ENCODE peak calls at places on chromosomes 3 and 15, in nine cellular contexts. Q is fibroblast of the aortic adventitia; P is AG04450; M is Panc1; G is CD8-positive, alpha-beta T cell; L is breast epithelium; W is adipocyte; B is thoracic aorta; S is cardiac muscle cell. N is an unnamed sample.

GRCh38 chr3:49772703-49773102 is 13.6 kb downstream of the IP6K1 start:
- DNase-seq in Q (no peak), P (no peak), M (no peak), G (no peak), L (no peak), W (no peak), B (no peak), S (no peak), N (no peak)

GRCh38 chr15:52111517-52112202 is 915 bp downstream of the BCL2L10 start:
- DNase-seq in Q (no peak), P (no peak), M (no peak), G (no peak), L (no peak), W (no peak), B (no peak), S (no peak), N (no peak)

GRCh38 chr15:71385026-71385425 is 269.8 kb downstream of the THSD4 start:
- DNase-seq in Q (no peak), P (no peak), M (no peak), G (no peak), L (no peak), W (no peak), B (no peak), S (peak), N (no peak)

GRCh38 chr3:138186803-138187295 is 252 bp upstream of the ARMC8 start:
- DNase-seq in Q (no peak), P (peak), M (no peak), G (peak), L (peak), W (peak), B (peak), S (peak), N (peak)

GRCh38 chr3:117248149-117248548 is 538.6 kb downstream of the TUSC7 start:
- DNase-seq in Q (no peak), P (no peak), M (no peak), G (no peak), L (no peak), W (no peak), B (no peak), S (no peak), N (no peak)

GRCh38 chr3:114504941-114505632 is 211.3 kb downstream of the TIGIT start:
- DNase-seq in Q (no peak), P (no peak), M (no peak), G (no peak), L (no peak), W (peak), B (no peak), S (no peak), N (no peak)

GRCh38 chr15:78906310-78906608 is 33.6 kb downstream of the MORF4L1 start:
- DNase-seq in Q (peak), P (peak), M (peak), G (no peak), L (no peak), W (peak), B (peak), S (peak), N (no peak)

GRCh38 chr3:71465371-71466007 is 118.0 kb downstream of the FOXP1 start:
- DNase-seq in Q (no peak), P (no peak), M (no peak), G (no peak), L (no peak), W (no peak), B (no peak), S (no peak), N (no peak)

GRCh38 chr3:101900316-101900715 is 51.0 kb downstream of the NFKBIZ start:
- DNase-seq in Q (no peak), P (no peak), M (no peak), G (no peak), L (no peak), W (no peak), B (no peak), S (no peak), N (no peak)

GRCh38 chr3:142118911-142119310 is 30.4 kb downstream of the TFDP2 start:
- DNase-seq in Q (no peak), P (no peak), M (no peak), G (no peak), L (no peak), W (peak), B (no peak), S (peak), N (no peak)

GRCh38 chr15:92164327-92165000 is 229.2 kb upstream of the ST8SIA2 start:
- DNase-seq in Q (peak), P (no peak), M (no peak), G (no peak), L (no peak), W (peak), B (no peak), S (peak), N (no peak)

GRCh38 chr3:193975072-193975535 is 160.8 kb upstream of the HES1 start:
- DNase-seq in Q (no peak), P (no peak), M (no peak), G (no peak), L (no peak), W (no peak), B (no peak), S (no peak), N (no peak)

GRCh38 chr15:57566840-57567239 is 24.9 kb upstream of the MYZAP start:
- DNase-seq in Q (no peak), P (no peak), M (no peak), G (no peak), L (no peak), W (no peak), B (no peak), S (no peak), N (no peak)

GRCh38 chr15:57563416-57563815 is 28.3 kb upstream of the MYZAP start:
- DNase-seq in Q (no peak), P (no peak), M (no peak), G (no peak), L (no peak), W (no peak), B (no peak), S (no peak), N (no peak)

GRCh38 chr15:57567909-57568308 is 23.8 kb upstream of the MYZAP start:
- DNase-seq in Q (no peak), P (no peak), M (no peak), G (no peak), L (no peak), W (no peak), B (no peak), S (peak), N (no peak)

GRCh38 chr15:57562220-57562769 is 29.4 kb upstream of the MYZAP start:
- DNase-seq in Q (no peak), P (no peak), M (no peak), G (no peak), L (no peak), W (no peak), B (no peak), S (no peak), N (no peak)

GRCh38 chr15:57565326-57565725 is 26.4 kb upstream of the MYZAP start:
- DNase-seq in Q (no peak), P (no peak), M (no peak), G (peak), L (peak), W (no peak), B (no peak), S (no peak), N (no peak)
- H3K4me3 ChIP-seq in Q (no peak), P (no peak), M (no peak), G (no peak), L (no peak), W (no peak), B (no peak), S (no peak), N (no peak)

GRCh38 chr15:63905558-63906265 is 72.0 kb upstream of the HERC1 start:
- DNase-seq in Q (no peak), P (no peak), M (no peak), G (no peak), L (no peak), W (no peak), B (no peak), S (no peak), N (no peak)
- H3K4me3 ChIP-seq in Q (no peak), P (no peak), M (no peak), G (no peak), L (no peak), W (no peak), B (no peak), S (no peak), N (no peak)

GRCh38 chr3:46883252-46884185 is 6.0 kb downstream of the PTH1R start:
- DNase-seq in Q (peak), P (no peak), M (no peak), G (no peak), L (no peak), W (peak), B (no peak), S (peak), N (no peak)
- H3K4me3 ChIP-seq in Q (no peak), P (no peak), M (no peak), G (no peak), L (peak), W (peak), B (peak), S (peak), N (no peak)

GRCh38 chr3:27724459-27725197 is 2.5 kb upstream of the EOMES start:
- DNase-seq in Q (no peak), P (no peak), M (no peak), G (no peak), L (no peak), W (no peak), B (no peak), S (no peak), N (no peak)
- H3K4me3 ChIP-seq in Q (no peak), P (no peak), M (no peak), G (no peak), L (no peak), W (no peak), B (no peak), S (no peak), N (no peak)

DNA sequence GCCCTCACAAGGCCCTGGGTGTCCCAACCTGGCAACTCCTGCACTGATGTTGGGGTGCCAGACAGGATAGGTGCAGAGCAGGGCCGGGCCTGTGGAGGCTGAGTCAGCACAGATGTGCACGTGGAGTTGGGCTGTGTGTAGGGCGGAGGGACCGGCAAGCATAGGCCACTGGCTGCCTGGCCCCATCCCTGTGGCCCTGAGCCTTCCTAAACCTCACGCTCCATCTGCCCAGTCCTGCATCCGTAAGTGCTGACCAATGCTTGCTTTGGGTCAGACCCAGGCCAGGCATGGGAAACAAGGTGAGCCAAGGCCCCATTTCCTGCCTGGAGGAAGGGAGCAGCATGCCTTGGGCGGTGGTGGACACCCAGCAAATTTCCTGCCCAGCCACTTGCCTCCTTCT is 5.8 kb upstream of the IQSEC1 start:
- DNase-seq in Q (no peak), P (no peak), M (no peak), G (no peak), L (no peak), W (no peak), B (no peak), S (no peak), N (no peak)
- H3K4me3 ChIP-seq in Q (no peak), P (no peak), M (no peak), G (no peak), L (no peak), W (no peak), B (no peak), S (no peak), N (no peak)

GRCh38 chr15:85168642-85169173 is 187.1 kb downstream of the PDE8A start:
- DNase-seq in Q (no peak), P (no peak), M (no peak), G (peak), L (peak), W (peak), B (no peak), S (peak), N (peak)
- H3K4me3 ChIP-seq in Q (no peak), P (peak), M (peak), G (peak), L (peak), W (no peak), B (peak), S (peak), N (peak)

DNA sequence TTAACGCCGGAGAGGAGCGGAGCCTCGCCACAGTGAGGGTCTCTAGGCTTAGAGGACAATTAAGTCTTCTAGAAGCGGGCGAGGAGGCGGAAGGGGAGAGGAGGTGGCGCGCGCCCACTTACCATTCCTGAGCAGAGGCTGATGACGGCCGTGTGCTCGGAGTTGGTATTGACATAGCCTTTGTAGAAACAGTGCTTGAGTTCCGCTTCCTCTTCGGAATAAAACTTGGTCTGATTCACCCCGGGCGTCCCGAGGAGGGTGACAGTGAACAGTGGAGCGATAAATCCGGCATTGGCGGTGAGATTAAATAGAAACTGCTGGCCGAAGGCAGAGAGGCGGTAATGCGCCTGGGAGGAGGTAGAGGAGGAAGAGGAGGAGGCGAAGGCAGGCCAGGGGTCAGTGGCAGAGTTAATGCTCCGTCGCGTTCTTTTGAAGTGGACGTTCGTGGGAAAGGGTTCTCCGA is 1.3 kb downstream of the ADAMTS9 start:
- DNase-seq in Q (no peak), P (no peak), M (no peak), G (no peak), L (no peak), W (no peak), B (no peak), S (no peak), N (peak)
- H3K4me3 ChIP-seq in Q (peak), P (peak), M (peak), G (no peak), L (peak), W (peak), B (peak), S (peak), N (no peak)

GRCh38 chr3:57966823-57967222 is 41.4 kb upstream of the FLNB start:
- DNase-seq in Q (peak), P (no peak), M (no peak), G (no peak), L (no peak), W (peak), B (no peak), S (peak), N (no peak)
- H3K4me3 ChIP-seq in Q (no peak), P (no peak), M (no peak), G (no peak), L (no peak), W (no peak), B (no peak), S (no peak), N (no peak)